ENCODE peak calls at places on chromosomes 13 and 19, in six cellular contexts. X is lung, W is left lung, L is RWPE1, A is fibroblast of mammary gland, Z is BE2C. M is an unnamed sample.

GRCh38 chr13:50484472-50485113 is 358.9 kb downstream of the DLEU7 start:
- DNase-seq in X (no peak), W (no peak), L (no peak), A (no peak), Z (no peak), M (no peak)

GRCh38 chr13:57823704-57824103 is 192.2 kb downstream of the PCDH17 start:
- DNase-seq in X (no peak), W (no peak), L (no peak), A (no peak), Z (no peak), M (no peak)

GRCh38 chr19:16378291-16378889 is 53.8 kb downstream of the KLF2 start:
- DNase-seq in X (no peak), W (no peak), L (no peak), A (no peak), Z (no peak), M (no peak)

GRCh38 chr13:57877596-57877995 is 246.1 kb downstream of the PCDH17 start:
- DNase-seq in X (no peak), W (no peak), L (no peak), A (no peak), Z (no peak), M (no peak)

GRCh38 chr13:97719759-97720158 is 233.7 kb upstream of the IPO5 start:
- DNase-seq in X (no peak), W (no peak), L (no peak), A (peak; percentile 32), Z (no peak), M (no peak)

GRCh38 chr13:90803210-90803609 is 544.3 kb upstream of the MIR17HG start:
- DNase-seq in X (no peak), W (no peak), L (no peak), A (no peak), Z (no peak), M (no peak)

GRCh38 chr13:98014766-98015165 is 61.3 kb downstream of the IPO5 start:
- DNase-seq in X (no peak), W (no peak), L (peak; percentile 15), A (peak; percentile 79), Z (no peak), M (peak; percentile 78)

GRCh38 chr13:96822900-96823299 is 171.4 kb downstream of the OXGR1 start:
- DNase-seq in X (no peak), W (no peak), L (no peak), A (peak; percentile 49), Z (peak; percentile 70), M (peak; percentile 2)

GRCh38 chr19:6800991-6801396 is 28.5 kb downstream of the VAV1 start:
- DNase-seq in X (no peak), W (no peak), L (peak; percentile 77), A (peak; percentile 36), Z (no peak), M (peak; percentile 3)

GRCh38 chr13:77702364-77702763 is 4.9 kb downstream of the SLAIN1 start:
- DNase-seq in X (no peak), W (no peak), L (no peak), A (no peak), Z (no peak), M (no peak)

GRCh38 chr13:76790519-76791289 is 95.5 kb downstream of the KCTD12 start:
- DNase-seq in X (no peak), W (no peak), L (no peak), A (no peak), Z (no peak), M (no peak)

GRCh38 chr13:38685974-38686571 is 804 bp upstream of the FREM2 start:
- DNase-seq in X (no peak), W (peak; percentile 66), L (peak; percentile 17), A (peak; percentile 19), Z (no peak), M (peak; percentile 9)

GRCh38 chr13:108915095-108915633 is 285.8 kb downstream of the MYO16 start:
- DNase-seq in X (no peak), W (no peak), L (peak; percentile 13), A (peak; percentile 74), Z (no peak), M (peak; percentile 63)

GRCh38 chr19:17358395-17358794 is 18.7 kb downstream of the PLVAP start:
- DNase-seq in X (no peak), W (no peak), L (no peak), A (peak; percentile 37), Z (no peak), M (no peak)

GRCh38 chr13:71417205-71417604 is 449.8 kb downstream of the DACH1 start:
- DNase-seq in X (no peak), W (no peak), L (no peak), A (no peak), Z (no peak), M (no peak)

DNA sequence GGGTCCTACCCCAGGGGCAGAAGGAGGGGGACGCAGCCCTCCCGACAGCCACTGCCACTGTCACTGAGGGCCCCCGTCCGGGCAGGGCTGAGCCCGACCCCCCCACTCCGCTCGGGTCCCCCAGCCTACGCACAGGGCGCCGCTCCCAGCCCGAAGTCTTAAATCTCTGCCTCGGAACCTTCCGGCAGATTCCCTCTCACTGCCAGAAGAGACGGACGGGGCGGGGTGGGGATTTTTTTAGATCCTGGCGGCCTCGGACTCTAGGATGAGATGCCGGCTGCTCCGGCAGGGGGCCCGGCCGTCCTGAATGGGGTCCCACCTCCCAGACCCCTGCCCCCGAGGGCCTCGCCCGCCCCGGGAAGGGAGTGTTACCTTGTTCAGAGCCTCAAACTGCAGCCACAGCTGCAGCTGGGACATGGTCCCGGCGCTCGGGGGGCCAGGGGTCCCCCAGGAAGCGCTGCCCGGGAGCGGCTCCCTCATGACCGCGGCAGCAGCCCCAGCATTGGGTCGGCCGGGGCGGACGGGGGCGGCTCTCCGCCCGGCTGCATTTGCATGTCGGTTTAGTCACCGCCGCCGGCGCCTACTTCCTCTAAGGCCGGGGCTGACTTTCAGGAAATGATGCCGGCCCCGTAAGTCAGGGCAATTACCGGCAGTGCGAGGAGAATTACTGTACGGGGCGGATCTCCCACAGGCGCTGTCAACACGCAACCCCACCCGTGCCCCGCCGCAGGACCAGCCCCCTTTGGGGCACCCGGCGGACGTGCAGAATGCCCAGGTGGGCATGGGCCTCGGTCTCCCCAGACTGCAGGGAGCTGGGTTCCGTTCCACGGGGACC is 28.1 kb downstream of the GPX4 start:
- DNase-seq in X (peak; percentile 86), W (peak; percentile 99), L (peak; percentile 71), A (peak; percentile 87), Z (peak; percentile 67), M (peak; percentile 94)
- TF ChIP-seq CTCF in X (no peak), W (no peak), L (no peak), A (no peak), Z (no peak), M (peak; percentile 28)

GRCh38 chr13:25409938-25410337 is 38.2 kb downstream of the ATP8A2 start:
- DNase-seq in X (no peak), W (no peak), L (no peak), A (no peak), Z (no peak), M (no peak)

GRCh38 chr13:25401958-25402357 is 30.2 kb downstream of the ATP8A2 start:
- DNase-seq in X (no peak), W (no peak), L (no peak), A (no peak), Z (no peak), M (no peak)

GRCh38 chr13:25406377-25406776 is 34.6 kb downstream of the ATP8A2 start:
- DNase-seq in X (no peak), W (no peak), L (no peak), A (no peak), Z (no peak), M (no peak)
- TF ChIP-seq CTCF in X (no peak), W (no peak), L (no peak), A (no peak), Z (peak; percentile 40), M (peak; percentile 23)

GRCh38 chr19:41441321-41441945 is 1.5 kb upstream of the ERICH4 start:
- DNase-seq in X (no peak), W (no peak), L (no peak), A (no peak), Z (no peak), M (no peak)

GRCh38 chr19:41437944-41438574 is 1.7 kb downstream of the DMAC2 start:
- DNase-seq in X (no peak), W (no peak), L (no peak), A (no peak), Z (no peak), M (no peak)

GRCh38 chr19:41436664-41436951 is 3.1 kb downstream of the DMAC2 start:
- DNase-seq in X (no peak), W (no peak), L (no peak), A (no peak), Z (no peak), M (no peak)

GRCh38 chr19:41442473-41443360 is at the start of gene ERICH4:
- DNase-seq in X (no peak), W (no peak), L (no peak), A (no peak), Z (no peak), M (no peak)

DNA sequence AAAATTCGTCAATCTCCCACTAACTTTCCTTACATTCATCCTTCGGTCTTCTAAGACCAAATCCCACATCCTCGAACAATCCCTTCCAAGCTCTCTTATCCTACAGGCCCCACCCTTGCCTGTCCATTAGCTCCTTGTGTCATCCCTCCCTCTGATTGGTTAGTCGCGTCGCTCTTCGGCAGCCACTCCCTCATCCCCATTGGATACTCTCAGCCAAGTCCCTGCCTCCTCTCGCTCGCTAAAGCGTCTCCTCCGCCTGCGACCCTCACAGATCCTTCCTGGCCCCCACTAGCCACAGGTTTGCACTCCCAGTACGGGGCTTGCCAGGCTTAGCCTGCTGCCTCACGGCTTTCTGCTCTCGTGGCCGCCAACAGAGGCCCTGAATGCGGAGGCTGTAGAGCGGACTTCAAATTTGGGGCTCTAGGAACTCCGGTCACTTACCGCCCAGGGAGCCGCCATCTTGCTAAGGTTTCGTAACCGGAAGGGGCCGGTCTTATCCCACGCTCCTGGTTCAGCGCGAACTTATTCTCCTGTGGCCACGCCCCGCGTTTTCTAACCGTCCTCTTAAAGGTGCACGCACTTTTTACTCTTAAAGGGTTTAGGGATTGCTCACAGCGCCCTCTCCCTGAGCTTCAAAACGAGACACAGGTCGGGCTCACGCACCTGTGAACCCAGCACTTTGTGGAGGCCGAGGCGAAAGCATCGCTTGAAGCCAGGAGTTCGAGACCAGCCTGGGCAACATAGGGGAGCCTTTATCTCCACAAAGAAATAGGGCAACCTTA is at the start of gene DMAC2:
- DNase-seq in X (peak; percentile 98), W (peak; percentile 96), L (peak; percentile 99), A (peak; percentile 97), Z (peak; percentile 96), M (peak; percentile 98)
- TF ChIP-seq CTCF in X (peak; percentile 61), W (peak; percentile 27), L (peak; percentile 72), A (peak; percentile 36), Z (peak; percentile 57), M (peak; percentile 46)

GRCh38 chr19:35140898-35141626 is 2.0 kb upstream of the FXYD7 start:
- DNase-seq in X (peak; percentile 95), W (peak; percentile 99), L (peak; percentile 99), A (peak; percentile 91), Z (peak; percentile 98), M (peak; percentile 92)
- TF ChIP-seq CTCF in X (peak; percentile 14), W (peak; percentile 7), L (peak; percentile 82), A (peak; percentile 45), Z (peak; percentile 44), M (peak; percentile 44)